ENCODE peak calls at places on chromosome 22, in ten cellular contexts. L, V, W, H, O, C, X, P, I and K are unnamed samples.

GRCh38 chr22:28027453-28028448 is 108.7 kb upstream of the PITPNB start:
- DNase-seq in L (no peak), V (peak; percentile 60), W (peak; percentile 11), H (no peak), O (no peak), C (no peak), X (no peak), P (no peak), I (no peak), K (peak; percentile 9)

GRCh38 chr22:48459259-48459658 is 1368.4 kb downstream of the BRD1 start:
- DNase-seq in L (no peak), V (no peak), W (no peak), H (no peak), O (no peak), C (no peak), X (no peak), P (no peak), I (no peak), K (no peak)

GRCh38 chr22:43449205-43449830 is 37.5 kb downstream of the MPPED1 start:
- DNase-seq in L (no peak), V (no peak), W (no peak), H (no peak), O (no peak), C (no peak), X (no peak), P (no peak), I (no peak), K (no peak)

GRCh38 chr22:37508431-37508963 is 10.7 kb downstream of the CARD10 start:
- DNase-seq in L (no peak), V (no peak), W (no peak), H (no peak), O (peak; percentile 69), C (no peak), X (no peak), P (no peak), I (no peak), K (no peak)

GRCh38 chr22:39283312-39284141 is 35.9 kb downstream of the RPL3 start:
- DNase-seq in L (no peak), V (peak; percentile 52), W (peak; percentile 71), H (no peak), O (peak; percentile 76), C (no peak), X (peak; percentile 30), P (no peak), I (no peak), K (no peak)

GRCh38 chr22:48342016-48342415 is 1485.7 kb downstream of the BRD1 start:
- DNase-seq in L (no peak), V (peak; percentile 25), W (no peak), H (no peak), O (no peak), C (no peak), X (no peak), P (no peak), I (no peak), K (no peak)

GRCh38 chr22:19853879-19854777 is 546 bp downstream of the GNB1L start:
- DNase-seq in L (no peak), V (peak; percentile 44), W (peak; percentile 35), H (peak; percentile 47), O (no peak), C (no peak), X (peak; percentile 36), P (no peak), I (no peak), K (no peak)

GRCh38 chr22:40484906-40485660 is 114.7 kb downstream of the SGSM3 start:
- DNase-seq in L (no peak), V (no peak), W (no peak), H (no peak), O (no peak), C (peak; percentile 37), X (no peak), P (no peak), I (no peak), K (no peak)

GRCh38 chr22:41674941-41675340 is 13.7 kb downstream of the SNU13 start:
- DNase-seq in L (no peak), V (no peak), W (no peak), H (no peak), O (no peak), C (no peak), X (no peak), P (no peak), I (no peak), K (no peak)

GRCh38 chr22:41668971-41669911 is 19.4 kb downstream of the SNU13 start:
- DNase-seq in L (no peak), V (no peak), W (no peak), H (no peak), O (no peak), C (peak; percentile 81), X (no peak), P (peak; percentile 55), I (no peak), K (no peak)

GRCh38 chr22:41676134-41676533 is 12.5 kb downstream of the SNU13 start:
- DNase-seq in L (no peak), V (no peak), W (no peak), H (no peak), O (no peak), C (no peak), X (no peak), P (no peak), I (no peak), K (no peak)

DNA sequence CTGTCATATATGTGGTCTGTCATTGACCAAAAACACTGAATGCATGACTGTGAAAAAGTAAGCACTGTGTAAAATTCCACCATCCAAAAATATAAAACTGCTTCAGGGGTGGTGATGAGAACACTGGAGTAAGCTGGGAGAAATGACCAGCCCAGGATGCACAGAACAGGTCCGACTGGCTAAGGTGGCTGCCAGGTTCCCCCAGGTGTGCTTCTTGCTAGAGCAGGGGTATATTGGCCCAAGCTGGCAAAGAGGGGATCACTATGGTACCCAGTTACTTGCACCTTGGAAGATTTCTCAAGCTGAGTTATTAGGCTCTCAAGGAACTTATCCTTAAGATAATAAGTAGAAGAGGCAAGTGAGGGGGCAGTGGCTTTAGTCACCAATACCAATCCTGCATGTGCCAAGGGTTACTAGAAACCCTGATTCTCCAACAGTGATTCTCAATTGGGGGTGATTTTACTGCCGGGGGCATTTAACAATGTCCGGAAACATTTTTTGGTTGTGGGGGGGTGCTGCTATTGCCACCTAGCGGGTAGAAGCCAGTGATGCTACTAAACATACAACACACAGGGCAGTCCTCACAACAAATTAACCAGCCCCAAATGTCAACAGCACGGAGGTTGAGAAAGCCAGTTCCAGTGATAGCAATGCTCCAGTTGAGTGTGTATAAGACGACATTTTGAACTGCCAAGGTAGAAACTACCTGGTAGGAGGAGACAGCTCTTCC is 15.7 kb downstream of the SNU13 start:
- DNase-seq in L (no peak), V (no peak), W (no peak), H (no peak), O (no peak), C (no peak), X (no peak), P (no peak), I (no peak), K (no peak)
- TF ChIP-seq CTCF in L (no peak), V (no peak), W (no peak), H (peak; percentile 37), O (peak; percentile 33), C (peak; percentile 31), X (peak; percentile 29), P (peak; percentile 47), I (peak; percentile 27), K (no peak)

GRCh38 chr22:17268501-17269223 is 49.4 kb upstream of the ADA2 start:
- DNase-seq in L (no peak), V (no peak), W (no peak), H (no peak), O (no peak), C (no peak), X (no peak), P (no peak), I (no peak), K (no peak)
- TF ChIP-seq CTCF in L (no peak), V (no peak), W (peak; percentile 12), H (no peak), O (no peak), C (peak; percentile 2), X (peak; percentile 31), P (no peak), I (peak; percentile 43), K (no peak)

GRCh38 chr22:23769321-23769965 is 1.7 kb upstream of the CHCHD10 start:
- DNase-seq in L (no peak), V (peak; percentile 33), W (no peak), H (no peak), O (no peak), C (no peak), X (no peak), P (no peak), I (no peak), K (no peak)

GRCh38 chr22:23774922-23775436 is 2.3 kb downstream of the MMP11 start:
- DNase-seq in L (no peak), V (peak; percentile 57), W (no peak), H (no peak), O (no peak), C (peak; percentile 43), X (no peak), P (no peak), I (no peak), K (no peak)

GRCh38 chr22:23774114-23774921 is 1.7 kb downstream of the MMP11 start:
- DNase-seq in L (no peak), V (no peak), W (no peak), H (no peak), O (no peak), C (no peak), X (no peak), P (no peak), I (no peak), K (no peak)

GRCh38 chr22:23773247-23774113 is 831 bp downstream of the MMP11 start:
- DNase-seq in L (no peak), V (no peak), W (no peak), H (no peak), O (peak; percentile 75), C (no peak), X (no peak), P (no peak), I (no peak), K (no peak)

DNA sequence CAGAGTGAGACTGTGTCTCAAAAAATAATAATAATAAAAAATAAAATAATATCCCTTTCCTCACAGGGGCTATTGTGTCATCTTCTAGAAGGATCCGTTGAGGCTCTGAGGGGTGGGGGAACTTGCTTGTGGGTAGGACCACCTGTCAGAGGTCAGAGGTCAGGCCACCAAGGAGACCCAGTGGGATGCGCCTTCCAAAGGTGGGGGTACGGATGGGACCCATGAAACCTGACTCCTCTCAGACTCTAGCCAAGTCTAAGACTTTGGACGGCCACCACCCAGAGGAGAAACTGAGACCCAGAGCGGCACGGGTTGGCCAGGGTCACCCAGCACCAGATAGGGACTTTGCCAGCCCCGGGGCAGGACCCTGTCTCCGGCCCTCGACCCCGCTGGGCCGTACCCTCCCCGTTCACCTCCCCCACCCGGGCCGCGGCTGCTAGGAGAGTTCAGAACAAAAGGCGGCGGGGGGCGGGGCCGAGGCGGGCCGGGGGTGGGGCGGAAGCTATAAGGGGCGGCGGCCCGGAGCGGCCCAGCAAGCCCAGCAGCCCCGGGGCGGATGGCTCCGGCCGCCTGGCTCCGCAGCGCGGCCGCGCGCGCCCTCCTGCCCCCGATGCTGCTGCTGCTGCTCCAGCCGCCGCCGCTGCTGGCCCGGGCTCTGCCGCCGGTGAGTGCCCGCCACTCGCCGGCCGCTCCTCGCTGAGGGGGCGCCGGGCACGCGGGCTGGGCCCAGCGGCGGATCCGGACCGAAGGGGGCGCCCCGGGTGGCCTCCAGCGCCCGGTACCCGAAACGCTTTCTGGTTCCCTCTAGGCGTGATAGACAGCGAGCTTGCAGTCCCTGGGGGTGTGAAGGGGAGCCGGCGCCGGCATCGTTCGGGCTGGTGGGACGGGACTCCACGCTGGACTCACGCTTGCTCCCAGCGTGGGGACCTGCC is at the start of gene MMP11:
- DNase-seq in L (no peak), V (peak; percentile 79), W (peak; percentile 59), H (peak; percentile 77), O (peak; percentile 74), C (no peak), X (peak; percentile 59), P (no peak), I (peak; percentile 55), K (peak; percentile 38)
- TF ChIP-seq CTCF in L (no peak), V (no peak), W (no peak), H (peak; percentile 18), O (no peak), C (no peak), X (no peak), P (peak; percentile 7), I (peak; percentile 27), K (no peak)

DNA sequence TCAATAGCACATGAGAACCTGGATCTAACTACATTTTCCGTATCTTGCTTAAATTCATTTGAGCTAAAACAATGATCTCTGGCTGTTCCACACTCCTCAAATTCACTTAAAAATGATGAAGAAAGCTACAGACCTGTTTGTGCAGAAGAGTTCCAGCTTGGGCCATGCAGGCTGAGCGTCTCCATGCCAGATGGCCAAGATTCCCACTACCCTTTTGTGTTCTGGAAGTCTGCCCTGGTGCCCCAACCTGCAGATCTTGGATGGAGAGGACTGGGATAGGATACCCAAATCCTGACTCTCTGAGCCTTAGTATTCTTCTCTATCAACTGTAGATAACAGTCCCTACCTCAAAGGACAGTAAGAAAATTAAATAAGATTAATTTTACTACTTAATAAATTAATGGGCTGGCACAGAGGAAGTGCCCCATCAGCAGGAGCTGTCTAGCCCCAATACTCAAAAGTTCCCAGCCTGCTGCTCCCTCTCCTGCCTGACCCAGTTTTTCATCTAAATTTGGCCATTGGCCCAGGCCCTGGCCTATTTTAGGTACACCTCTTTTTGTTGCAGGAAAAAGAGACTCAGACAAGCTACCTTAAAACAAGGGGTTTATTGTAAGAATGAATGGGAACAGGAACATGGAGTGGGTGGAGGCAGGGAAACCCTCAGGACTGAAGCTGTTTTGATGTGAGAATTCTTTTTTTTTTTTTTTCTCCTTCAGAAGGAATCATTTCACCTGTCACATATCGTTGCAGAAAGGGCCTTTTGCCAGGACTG is 81.4 kb upstream of the GRK3 start:
- DNase-seq in L (no peak), V (no peak), W (no peak), H (no peak), O (peak; percentile 53), C (no peak), X (no peak), P (no peak), I (no peak), K (no peak)
- TF ChIP-seq CTCF in L (no peak), V (no peak), W (no peak), H (no peak), O (no peak), C (no peak), X (no peak), P (no peak), I (no peak), K (no peak)